ENCODE peak calls at places on chromosomes 11 and 22, in four cellular contexts. Y is K562, Z is H1, H is HepG2. V is an unnamed sample.

GRCh38 chr11:65853249-65853979 is 4.6 kb downstream of the CFL1 start:
- DNase-seq in Y (no peak), Z (no peak), H (no peak), V (no peak)

GRCh38 chr11:19196458-19196857 is 5.3 kb downstream of the CSRP3 start:
- DNase-seq in Y (no peak), Z (no peak), H (no peak), V (no peak)

GRCh38 chr22:50731811-50732624 is 6.0 kb upstream of the ACR start:
- DNase-seq in Y (peak; percentile 75), Z (no peak), H (peak; percentile 28), V (no peak)

GRCh38 chr11:36149538-36150242 is 139.5 kb downstream of the COMMD9 start:
- DNase-seq in Y (peak; percentile 84), Z (peak; percentile 75), H (peak; percentile 68), V (peak; percentile 99)

GRCh38 chr11:20162340-20162739 is 2.1 kb upstream of the DBX1 start:
- DNase-seq in Y (no peak), Z (no peak), H (no peak), V (no peak)

GRCh38 chr22:49838771-49839717 is 11.4 kb upstream of the BRD1 start:
- DNase-seq in Y (no peak), Z (peak; percentile 17), H (no peak), V (no peak)

GRCh38 chr11:35619754-35620640 is 1.7 kb downstream of the FJX1 start:
- DNase-seq in Y (peak; percentile 32), Z (no peak), H (peak; percentile 38), V (peak; percentile 43)

GRCh38 chr11:126992065-126992803 is 8.3 kb downstream of the KIRREL3 start:
- DNase-seq in Y (no peak), Z (no peak), H (no peak), V (no peak)

GRCh38 chr11:120794748-120795147 is 229.2 kb upstream of the TBCEL start:
- DNase-seq in Y (no peak), Z (no peak), H (no peak), V (no peak)

GRCh38 chr22:45296628-45297297 is 12.0 kb downstream of the UPK3A start:
- DNase-seq in Y (no peak), Z (no peak), H (no peak), V (no peak)

GRCh38 chr11:129733981-129734380 is 81.7 kb upstream of the TMEM45B start:
- DNase-seq in Y (no peak), Z (no peak), H (no peak), V (no peak)

GRCh38 chr22:30694171-30694637 is 470 bp upstream of the OSBP2 start:
- DNase-seq in Y (no peak), Z (peak; percentile 13), H (no peak), V (peak; percentile 57)

GRCh38 chr11:122202951-122203456 is 87.0 kb upstream of the BLID start:
- DNase-seq in Y (peak; percentile 53), Z (peak; percentile 34), H (peak; percentile 17), V (no peak)

GRCh38 chr22:19980766-19981165 is 35.9 kb downstream of the ARVCF start:
- DNase-seq in Y (no peak), Z (no peak), H (no peak), V (no peak)

GRCh38 chr11:104442320-104442719 is 278.4 kb upstream of the PDGFD start:
- DNase-seq in Y (no peak), Z (no peak), H (no peak), V (no peak)

GRCh38 chr11:69375316-69376154 is 81.6 kb downstream of the MYEOV start:
- DNase-seq in Y (no peak), Z (no peak), H (no peak), V (no peak)

GRCh38 chr11:11589385-11589890 is 32.4 kb downstream of the GALNT18 start:
- DNase-seq in Y (no peak), Z (no peak), H (no peak), V (no peak)

GRCh38 chr11:46296520-46297448 is 19.3 kb downstream of the CREB3L1 start:
- DNase-seq in Y (peak; percentile 94), Z (peak; percentile 86), H (no peak), V (peak; percentile 89)

GRCh38 chr11:130611791-130612251 is 163.4 kb downstream of the ADAMTS15 start:
- DNase-seq in Y (no peak), Z (no peak), H (no peak), V (no peak)

GRCh38 chr11:4480577-4481539 is 1.6 kb upstream of the OR52K1 start:
- DNase-seq in Y (no peak), Z (no peak), H (no peak), V (peak; percentile 66)

GRCh38 chr11:123194308-123195181 is 503 bp downstream of the CLMP start:
- DNase-seq in Y (no peak), Z (no peak), H (no peak), V (no peak)

GRCh38 chr11:47327025-47327424 is 25.5 kb downstream of the MYBPC3 start:
- DNase-seq in Y (no peak), Z (no peak), H (no peak), V (no peak)

GRCh38 chr11:65426839-65427690 is 4.5 kb downstream of the NEAT1 start:
- DNase-seq in Y (no peak), Z (no peak), H (no peak), V (peak; percentile 54)

GRCh38 chr11:66265531-66266377 is 2.7 kb upstream of the RAB1B start:
- DNase-seq in Y (no peak), Z (no peak), H (no peak), V (no peak)

GRCh38 chr11:45930031-45930794 is 7.8 kb downstream of the LARGE2 start:
- DNase-seq in Y (no peak), Z (no peak), H (no peak), V (no peak)

GRCh38 chr22:48734359-48734758 is 1093.3 kb downstream of the BRD1 start:
- DNase-seq in Y (no peak), Z (no peak), H (no peak), V (no peak)

DNA sequence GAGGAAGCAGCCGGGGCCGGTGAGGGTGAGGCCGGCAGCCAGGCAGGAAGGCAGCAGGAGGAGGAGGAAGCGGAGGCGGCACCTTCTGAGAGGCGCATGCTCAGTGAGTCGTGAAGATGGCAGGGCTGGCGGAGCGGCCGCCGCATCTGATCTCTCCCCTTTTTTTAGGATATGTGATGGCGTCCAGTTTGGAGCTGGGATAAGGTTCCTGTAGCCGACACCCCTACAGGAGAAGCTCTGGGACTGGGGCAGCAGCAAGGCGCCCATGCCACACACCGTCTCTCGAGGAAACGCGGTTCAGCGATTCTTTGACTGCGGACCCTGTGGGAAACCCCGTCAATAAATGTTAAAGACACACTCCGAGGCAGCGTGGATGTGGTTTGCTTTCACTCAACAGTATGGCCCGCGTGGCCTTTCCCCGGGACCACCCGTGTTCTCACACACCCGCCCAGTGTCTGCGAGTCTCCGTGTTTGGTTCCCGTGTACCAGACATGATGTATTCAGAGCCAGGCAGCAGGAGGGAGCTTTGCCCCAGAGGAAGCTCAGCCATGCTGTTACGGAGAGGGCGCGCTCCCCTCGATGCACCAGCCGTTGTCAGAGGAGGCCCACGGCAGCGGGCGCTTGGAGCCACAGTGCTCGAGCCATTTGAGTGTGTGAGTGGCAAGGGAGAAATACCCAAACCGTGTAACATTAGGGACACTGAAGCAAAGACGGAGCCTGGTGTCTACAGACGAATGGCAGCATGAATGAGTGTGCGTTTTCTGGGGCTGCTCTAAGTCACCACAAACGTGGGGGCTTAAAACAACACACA is 27.7 kb upstream of the PARVB start:
- DNase-seq in Y (no peak), Z (no peak), H (no peak), V (peak; percentile 39)
- TF ChIP-seq JUN in Y (no peak), Z (no peak), H (no peak), V (no peak)

DNA sequence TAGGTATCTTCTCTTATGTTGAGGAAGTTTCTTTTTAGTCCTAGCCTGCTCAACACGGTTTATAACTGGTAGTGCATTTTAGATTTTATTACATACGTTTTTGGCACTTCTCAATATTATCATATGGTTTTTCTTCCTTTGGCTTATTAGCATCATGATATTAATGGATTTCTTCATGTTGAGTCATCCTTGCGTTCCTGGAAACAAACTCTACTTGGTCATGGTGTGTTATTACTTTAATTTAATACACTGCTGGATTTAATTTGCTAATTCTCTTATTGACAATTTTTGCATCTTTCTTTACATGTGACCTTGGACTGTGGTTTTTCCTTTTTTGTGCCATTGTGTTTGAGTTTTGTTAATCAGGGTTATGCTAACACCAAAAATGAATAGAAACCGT is 20.5 kb downstream of the IGF2 start:
- DNase-seq in Y (no peak), Z (no peak), H (no peak), V (no peak)
- TF ChIP-seq POLR2AphosphoS5 in Y (no peak), Z (no peak), H (no peak), V (no peak)

DNA sequence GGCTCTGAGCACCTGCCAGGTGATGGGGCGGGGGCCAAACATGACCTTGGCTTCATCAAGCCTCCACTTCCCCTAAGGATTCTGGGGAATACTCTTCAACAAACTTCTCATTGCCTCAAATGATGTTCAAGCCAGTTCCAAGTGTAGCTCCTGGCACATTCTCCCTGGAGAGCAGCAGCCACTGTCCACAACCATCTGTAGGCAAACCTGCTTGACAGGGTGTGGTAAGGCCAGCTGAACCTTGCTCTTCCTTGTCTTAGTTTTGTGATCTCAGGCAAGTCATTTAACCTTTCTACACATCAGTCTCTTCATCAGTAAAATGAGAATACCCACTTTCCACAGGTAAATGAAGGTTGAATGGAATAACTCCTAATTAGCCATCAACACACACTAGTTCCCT is 323.3 kb downstream of the TENM4 start:
- DNase-seq in Y (no peak), Z (no peak), H (no peak), V (no peak)
- TF ChIP-seq JUN in Y (no peak), Z (no peak), H (no peak), V (no peak)

DNA sequence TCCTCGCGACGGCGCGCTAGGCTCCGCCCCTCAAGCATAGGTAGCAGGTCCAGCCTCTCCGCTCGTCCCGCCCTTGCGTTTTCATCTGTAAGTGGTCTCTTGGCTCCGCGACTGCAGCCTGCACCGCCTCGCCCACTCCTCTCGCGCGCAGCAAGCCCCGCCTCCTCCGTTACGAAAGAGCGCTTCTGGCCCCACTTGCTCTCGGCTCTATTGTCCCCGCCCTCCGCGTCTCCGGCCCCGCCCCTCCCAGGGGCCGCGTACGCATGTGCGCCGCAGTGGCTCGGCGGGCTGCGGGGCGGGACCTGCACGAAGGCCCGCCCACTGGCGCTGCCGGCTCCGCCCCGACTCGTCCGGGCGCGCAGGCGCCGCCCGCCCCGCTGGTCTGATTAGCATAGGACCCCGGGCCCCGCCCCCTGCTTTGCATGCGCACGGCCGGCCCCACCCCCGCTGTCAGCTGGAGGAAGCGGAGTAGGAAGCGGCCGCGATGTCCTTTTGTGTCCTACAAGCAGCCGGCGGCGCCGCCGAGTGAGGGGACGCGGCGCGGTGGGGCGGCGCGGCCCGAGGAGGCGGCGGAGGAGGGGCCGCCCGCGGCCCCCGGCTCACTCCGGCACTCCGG is at the start of gene ESRRA:
- DNase-seq in Y (peak; percentile 96), Z (peak; percentile 99), H (peak; percentile 97), V (peak; percentile 99)
- TF ChIP-seq POLR2AphosphoS5 in Y (no peak), Z (no peak), H (peak; percentile 19), V (peak; percentile 10)

GRCh38 chr11:80782135-80782885 is 1341.5 kb upstream of the TENM4 start:
- DNase-seq in Y (no peak), Z (no peak), H (no peak), V (no peak)
- TF ChIP-seq JUN in Y (no peak), Z (no peak), H (no peak), V (no peak)

DNA sequence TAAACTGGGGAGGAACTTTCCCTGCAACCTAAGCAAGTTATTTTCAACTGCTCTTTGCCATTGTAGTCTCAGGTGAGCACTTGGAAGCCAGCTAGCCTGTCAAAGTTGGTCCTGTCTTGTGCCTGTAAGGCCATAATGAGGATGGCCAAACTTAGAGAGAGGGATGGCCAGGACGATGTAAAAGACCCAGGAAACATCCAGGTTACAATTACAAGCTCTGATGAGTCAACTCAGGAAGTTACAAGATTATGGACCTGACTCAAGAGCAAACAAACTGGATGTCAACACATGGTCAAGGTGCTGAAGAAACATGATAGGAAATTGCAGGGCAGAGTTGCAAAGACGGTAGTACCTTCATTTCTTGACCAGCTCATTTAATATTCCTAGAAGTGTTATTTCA is 1.6 kb downstream of the GTPBP1 start:
- DNase-seq in Y (no peak), Z (no peak), H (peak; percentile 80), V (peak; percentile 23)
- TF ChIP-seq POLR2AphosphoS5 in Y (no peak), Z (no peak), H (no peak), V (no peak)